ENCODE peak calls at places on chromosomes 2 and 18, in four cellular contexts. R is suprapubic skin; L is GM12865; Q is CD4-positive, alpha-beta T cell. W is an unnamed sample.

GRCh38 chr2:236867441-236868260 is 218.0 kb upstream of the COPS8 start:
- DNase-seq in R (peak), Q (no peak), L (no peak), W (no peak)

GRCh38 chr2:66850406-66850805 is 415.5 kb downstream of the MEIS1 start:
- DNase-seq in Q (no peak), L (no peak), R (no peak), W (no peak)

GRCh38 chr2:3605013-3605961 is 10.4 kb downstream of the COLEC11 start:
- DNase-seq in Q (no peak), L (peak), R (peak), W (no peak)

GRCh38 chr18:65206551-65207260 is 544.1 kb upstream of the CDH7 start:
- DNase-seq in L (peak), Q (no peak), R (no peak), W (no peak)

GRCh38 chr2:234873828-234874173 is 78.0 kb upstream of the SH3BP4 start:
- DNase-seq in Q (no peak), R (no peak), L (no peak), W (no peak)

GRCh38 chr2:106983305-106983704 is 97.3 kb upstream of the ST6GAL2 start:
- DNase-seq in Q (no peak), L (no peak), R (no peak), W (no peak)

GRCh38 chr2:74048147-74048546 is 63.4 kb downstream of the TET3 start:
- DNase-seq in Q (no peak), L (no peak), R (no peak), W (no peak)

GRCh38 chr2:127389778-127390435 is 2.1 kb upstream of the MAP3K2 start:
- DNase-seq in Q (no peak), L (peak), R (no peak), W (no peak)

GRCh38 chr2:26186371-26186770 is 13.5 kb downstream of the GAREM2 start:
- DNase-seq in R (no peak), Q (no peak), L (no peak), W (no peak)

GRCh38 chr2:66344087-66344663 is 90.8 kb upstream of the MEIS1 start:
- DNase-seq in R (no peak), L (no peak), Q (no peak), W (no peak)

GRCh38 chr18:71398530-71398929 is 1109.7 kb downstream of the SOCS6 start:
- DNase-seq in Q (no peak), R (no peak), L (no peak), W (no peak)

GRCh38 chr18:21602302-21602592 is 1.7 kb upstream of the ESCO1 start:
- DNase-seq in R (no peak), Q (no peak), L (peak), W (no peak)

GRCh38 chr2:109348645-109349554 is 219.9 kb downstream of the SH3RF3 start:
- DNase-seq in R (no peak), Q (peak), L (peak), W (no peak)

GRCh38 chr2:85585781-85586105 is 1.5 kb downstream of the VAMP5 start:
- DNase-seq in L (no peak), R (no peak), Q (no peak), W (no peak)

GRCh38 chr2:1187189-1187588 is 226.1 kb upstream of the TPO start:
- DNase-seq in Q (no peak), L (no peak), R (no peak), W (no peak)

GRCh38 chr2:234916674-234917073 is 35.1 kb upstream of the SH3BP4 start:
- DNase-seq in L (no peak), Q (no peak), R (no peak), W (no peak)

GRCh38 chr2:204828191-204828590 is 282.9 kb downstream of the PARD3B start:
- DNase-seq in R (no peak), Q (no peak), L (no peak), W (no peak)

GRCh38 chr18:27860701-27861107 is 316.2 kb downstream of the CDH2 start:
- DNase-seq in Q (no peak), R (no peak), L (peak), W (peak)

GRCh38 chr2:128316777-128317185 is 1.9 kb downstream of the HS6ST1 start:
- DNase-seq in Q (peak), L (peak), R (peak), W (no peak)

GRCh38 chr18:70417847-70418246 is 129.0 kb downstream of the SOCS6 start:
- DNase-seq in Q (no peak), R (no peak), L (no peak), W (no peak)

GRCh38 chr2:16034151-16034974 is 94.0 kb downstream of the MYCN start:
- DNase-seq in R (no peak), L (no peak), Q (no peak), W (no peak)

GRCh38 chr2:116879646-116880045 is 934.8 kb upstream of the DDX18 start:
- DNase-seq in R (no peak), L (no peak), Q (no peak), W (no peak)

GRCh38 chr2:100577777-100578176 is 15.0 kb downstream of the PDCL3 start:
- DNase-seq in Q (no peak), R (no peak), L (no peak), W (no peak)

GRCh38 chr2:231037202-231037730 is at the start of gene C2orf72:
- DNase-seq in R (no peak), Q (no peak), L (no peak), W (no peak)

GRCh38 chr18:22311301-22311700 is 106.4 kb downstream of the CTAGE1 start:
- DNase-seq in R (no peak), L (no peak), Q (no peak), W (no peak)

GRCh38 chr2:128311755-128312341 is 6.8 kb downstream of the HS6ST1 start:
- DNase-seq in R (peak), L (no peak), Q (peak), W (no peak)

GRCh38 chr2:46800218-46800617 is 115.4 kb downstream of the MCFD2 start:
- DNase-seq in L (no peak), Q (no peak), R (no peak), W (no peak)

GRCh38 chr2:237720962-237721361 is 77.6 kb upstream of the RBM44 start:
- DNase-seq in Q (no peak), L (no peak), R (no peak), W (no peak)

DNA sequence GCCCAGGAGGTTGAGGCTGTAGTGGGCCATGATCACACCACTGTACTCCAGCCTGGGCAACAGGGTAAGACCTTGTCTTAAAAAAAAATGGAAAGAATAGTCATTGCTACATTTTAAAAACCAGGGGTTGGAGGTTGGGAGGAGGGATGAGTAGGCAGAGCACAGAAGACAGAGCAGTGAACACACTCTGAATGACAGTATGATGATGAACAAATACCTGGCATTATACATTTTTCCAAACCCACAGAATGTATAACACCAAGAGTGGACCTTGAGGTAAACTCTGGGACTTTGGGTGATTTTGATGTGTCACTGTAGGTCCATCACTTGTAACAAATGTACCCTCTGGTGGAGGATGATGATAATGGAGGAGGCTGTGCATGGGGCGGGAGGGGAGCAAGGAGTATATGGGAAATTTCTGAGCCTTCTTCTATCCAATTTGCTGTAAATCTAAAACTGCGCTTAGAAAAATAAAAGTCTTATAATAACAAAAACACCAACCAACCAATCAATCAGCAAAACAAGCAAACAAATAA is 111.4 kb upstream of the PGAP1 start:
- DNase-seq in L (no peak), Q (no peak), R (no peak), W (no peak)
- TF ChIP-seq CTCF in L (no peak), Q (no peak), R (no peak), W (no peak)

GRCh38 chr2:175476374-175476773 is 294.9 kb upstream of the ATP5MC3 start:
- DNase-seq in L (no peak), R (no peak), Q (no peak), W (no peak)

GRCh38 chr2:175478369-175478768 is 296.9 kb upstream of the ATP5MC3 start:
- DNase-seq in Q (no peak), R (no peak), L (no peak), W (no peak)

DNA sequence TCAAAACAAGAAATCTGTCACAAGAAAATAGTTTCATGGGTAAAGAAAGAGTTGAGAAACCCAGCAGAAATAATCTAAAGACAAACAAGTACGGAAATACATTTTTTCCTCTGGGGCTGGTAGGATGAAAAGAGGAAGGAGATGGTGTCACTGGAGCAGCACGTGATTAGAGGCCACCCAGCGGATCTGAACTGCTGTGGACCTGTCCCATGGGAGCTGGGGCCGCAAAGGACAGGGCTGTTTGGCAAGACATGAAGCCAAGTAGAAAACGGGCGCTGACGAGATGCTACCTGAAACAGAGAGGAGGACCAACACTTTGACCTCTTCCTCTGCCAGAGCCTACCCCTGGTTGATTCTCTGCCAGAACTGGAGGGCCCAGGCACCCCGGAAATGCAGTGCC is 295.4 kb upstream of the ATP5MC3 start:
- DNase-seq in L (no peak), Q (no peak), R (no peak), W (peak)
- TF ChIP-seq CTCF in L (no peak), Q (no peak), R (no peak), W (no peak)

DNA sequence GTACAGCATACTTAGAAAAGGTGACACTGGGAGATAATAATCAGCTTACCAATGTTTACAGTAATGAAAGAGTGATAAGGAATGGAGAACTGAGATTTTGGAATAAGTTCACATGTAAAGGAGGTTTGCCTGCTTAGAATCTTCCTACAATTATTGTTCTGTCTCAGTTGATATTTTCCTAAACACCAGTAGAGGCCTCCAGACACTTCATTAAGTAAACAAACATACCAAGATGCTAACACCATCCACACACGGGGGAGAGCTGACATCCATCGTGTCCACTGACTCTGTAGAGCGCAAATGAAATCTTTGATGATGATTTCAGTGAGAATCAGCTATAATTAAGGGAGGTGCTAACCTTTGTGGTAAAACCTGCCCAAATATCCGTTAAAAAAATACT is 211.7 kb upstream of the MMADHC start:
- DNase-seq in Q (no peak), R (no peak), L (peak), W (no peak)
- TF ChIP-seq CTCF in Q (no peak), R (no peak), L (peak), W (peak)

GRCh38 chr2:9375857-9376428 is 47.4 kb downstream of the ITGB1BP1 start:
- DNase-seq in R (no peak), L (peak), Q (no peak), W (no peak)
- TF ChIP-seq CTCF in R (no peak), L (peak), Q (no peak), W (no peak)

GRCh38 chr2:20755132-20755800 is 67.6 kb downstream of the LDAH start:
- DNase-seq in Q (no peak), R (no peak), L (no peak), W (no peak)
- TF ChIP-seq CTCF in Q (no peak), R (no peak), L (no peak), W (no peak)

GRCh38 chr2:223774193-223774592 is 63.2 kb downstream of the AP1S3 start:
- DNase-seq in R (no peak), Q (no peak), L (no peak), W (no peak)

GRCh38 chr2:223784221-223784772 is 53.1 kb downstream of the AP1S3 start:
- DNase-seq in Q (no peak), L (no peak), R (no peak), W (no peak)

GRCh38 chr2:223781560-223781959 is 55.8 kb downstream of the AP1S3 start:
- DNase-seq in L (no peak), Q (no peak), R (no peak), W (no peak)

GRCh38 chr2:223779877-223780276 is 57.5 kb downstream of the AP1S3 start:
- DNase-seq in R (no peak), L (peak), Q (no peak), W (no peak)
- TF ChIP-seq CTCF in R (no peak), L (peak), Q (no peak), W (peak)

W was measured in left ventricle myocardium inferior.